ENCODE peak calls at places on chromosomes 3 and 15, in four cellular contexts. G, L, Y and U are unnamed samples.

GRCh38 chr3:17810759-17811158 is 68.3 kb upstream of the TBC1D5 start:
- DNase-seq in G (no peak), L (no peak), Y (peak), U (no peak)

GRCh38 chr15:41872166-41872747 is 21.6 kb downstream of the SPTBN5 start:
- DNase-seq in G (no peak), L (no peak), Y (no peak), U (no peak)

GRCh38 chr15:84741151-84741550 is 7.2 kb upstream of the ZNF592 start:
- DNase-seq in G (no peak), L (no peak), Y (no peak), U (no peak)

GRCh38 chr15:39195988-39196486 is 384.8 kb upstream of the THBS1 start:
- DNase-seq in G (no peak), L (no peak), Y (no peak), U (peak)

GRCh38 chr15:78763111-78763795 is 48.0 kb downstream of the ADAMTS7 start:
- DNase-seq in G (no peak), L (no peak), Y (no peak), U (no peak)

GRCh38 chr15:62306851-62307504 is 141.9 kb upstream of the C2CD4B start:
- DNase-seq in G (peak), L (peak), Y (peak), U (peak)

GRCh38 chr3:32046102-32046501 is 60.3 kb upstream of the GPD1L start:
- DNase-seq in G (no peak), L (no peak), Y (no peak), U (no peak)

GRCh38 chr3:18071833-18072232 is 329.4 kb upstream of the TBC1D5 start:
- DNase-seq in G (no peak), L (no peak), Y (no peak), U (no peak)

GRCh38 chr3:184540777-184541681 is 20.6 kb upstream of the EPHB3 start:
- DNase-seq in G (peak), L (peak), Y (peak), U (peak)

GRCh38 chr15:63212050-63212973 is 22.9 kb downstream of the RAB8B start:
- DNase-seq in G (no peak), L (no peak), Y (peak), U (no peak)

GRCh38 chr15:74228723-74229081 is 7.4 kb upstream of the CCDC33 start:
- DNase-seq in G (no peak), L (no peak), Y (no peak), U (no peak)

GRCh38 chr3:71103430-71103881 is 480.1 kb downstream of the FOXP1 start:
- DNase-seq in G (peak), L (peak), Y (no peak), U (no peak)

GRCh38 chr3:114646521-114646920 is 352.7 kb downstream of the TIGIT start:
- DNase-seq in G (no peak), L (no peak), Y (no peak), U (no peak)

GRCh38 chr3:149487598-149488197 is 13.2 kb downstream of the TM4SF4 start:
- DNase-seq in G (no peak), L (no peak), Y (peak), U (no peak)

GRCh38 chr3:46829699-46830208 is 33.5 kb downstream of the MYL3 start:
- DNase-seq in G (no peak), L (no peak), Y (no peak), U (no peak)

GRCh38 chr3:129665024-129665768 is 58.7 kb upstream of the PLXND1 start:
- DNase-seq in G (no peak), L (no peak), Y (no peak), U (peak)

GRCh38 chr3:23697416-23697815 is 108.3 kb upstream of the UBE2E1 start:
- DNase-seq in G (no peak), L (no peak), Y (no peak), U (no peak)

GRCh38 chr3:183818706-183819624 is 6.4 kb downstream of the MAP6D1 start:
- DNase-seq in G (no peak), L (no peak), Y (no peak), U (no peak)

GRCh38 chr3:142850395-142851023 is 38.4 kb downstream of the PCOLCE2 start:
- DNase-seq in G (peak), L (peak), Y (peak), U (peak)

GRCh38 chr15:59751552-59752413 is 62.7 kb upstream of the BNIP2 start:
- DNase-seq in G (no peak), L (no peak), Y (no peak), U (no peak)

GRCh38 chr15:69253156-69253555 is 45.6 kb upstream of the PAQR5 start:
- DNase-seq in G (no peak), L (peak), Y (no peak), U (peak)

GRCh38 chr3:55330355-55330754 is 156.8 kb downstream of the WNT5A start:
- DNase-seq in G (no peak), L (no peak), Y (no peak), U (peak)

GRCh38 chr3:123791417-123791816 is 92.7 kb downstream of the MYLK start:
- DNase-seq in G (no peak), L (no peak), Y (no peak), U (no peak)

GRCh38 chr3:101379695-101380376 is 59.5 kb upstream of the IMPG2 start:
- DNase-seq in G (no peak), L (no peak), Y (no peak), U (no peak)

GRCh38 chr15:43412096-43412495 is 41.2 kb downstream of the TUBGCP4 start:
- DNase-seq in G (no peak), L (no peak), Y (no peak), U (no peak)

GRCh38 chr3:56724580-56725142 is 41.6 kb upstream of the TASOR start:
- DNase-seq in G (no peak), L (no peak), Y (no peak), U (no peak)

GRCh38 chr3:39209329-39209970 is 17.1 kb upstream of the XIRP1 start:
- DNase-seq in G (no peak), L (no peak), Y (no peak), U (no peak)

GRCh38 chr15:86162172-86162591 is 82.5 kb downstream of the AGBL1 start:
- DNase-seq in G (no peak), L (no peak), Y (no peak), U (no peak)

GRCh38 chr3:71710906-71711494 is 14.2 kb downstream of the EIF4E3 start:
- DNase-seq in G (no peak), L (no peak), Y (peak), U (peak)

GRCh38 chr3:140771030-140771677 is 93.3 kb downstream of the TRIM42 start:
- DNase-seq in G (no peak), L (no peak), Y (no peak), U (no peak)

GRCh38 chr3:128698211-128699011 is 27.6 kb upstream of the RAB7A start:
- DNase-seq in G (peak), L (peak), Y (no peak), U (no peak)

GRCh38 chr3:46901591-46902187 is 24.2 kb downstream of the PTH1R start:
- DNase-seq in G (no peak), L (no peak), Y (no peak), U (no peak)

GRCh38 chr3:48656061-48656840 is 6.4 kb downstream of the CELSR3 start:
- DNase-seq in G (peak), L (peak), Y (no peak), U (no peak)

GRCh38 chr15:90154861-90155626 is 46.1 kb upstream of the SEMA4B start:
- DNase-seq in G (no peak), L (peak), Y (no peak), U (no peak)

GRCh38 chr3:195241592-195242355 is 29.2 kb downstream of the XXYLT1 start:
- DNase-seq in G (no peak), L (no peak), Y (no peak), U (no peak)

GRCh38 chr3:58151637-58152036 is 59.1 kb downstream of the DNASE1L3 start:
- DNase-seq in G (no peak), L (no peak), Y (no peak), U (no peak)

GRCh38 chr3:108102420-108103039 is 11.7 kb upstream of the CD47 start:
- DNase-seq in G (no peak), L (no peak), Y (no peak), U (no peak)

GRCh38 chr3:190513409-190514162 is at the start of gene IL1RAP:
- DNase-seq in G (peak), L (peak), Y (peak), U (peak)
- TF ChIP-seq POLR2A in G (no peak), L (peak), Y (no peak), U (peak)

GRCh38 chr15:50260969-50261496 is 4.5 kb downstream of the HDC start:
- DNase-seq in G (no peak), L (no peak), Y (peak), U (no peak)

GRCh38 chr15:50261979-50262378 is 3.5 kb downstream of the HDC start:
- DNase-seq in G (no peak), L (no peak), Y (peak), U (no peak)

GRCh38 chr15:50257206-50257735 is 8.3 kb downstream of the HDC start:
- DNase-seq in G (no peak), L (no peak), Y (no peak), U (no peak)

GRCh38 chr15:50257924-50258323 is 7.6 kb downstream of the HDC start:
- DNase-seq in G (no peak), L (no peak), Y (no peak), U (no peak)

DNA sequence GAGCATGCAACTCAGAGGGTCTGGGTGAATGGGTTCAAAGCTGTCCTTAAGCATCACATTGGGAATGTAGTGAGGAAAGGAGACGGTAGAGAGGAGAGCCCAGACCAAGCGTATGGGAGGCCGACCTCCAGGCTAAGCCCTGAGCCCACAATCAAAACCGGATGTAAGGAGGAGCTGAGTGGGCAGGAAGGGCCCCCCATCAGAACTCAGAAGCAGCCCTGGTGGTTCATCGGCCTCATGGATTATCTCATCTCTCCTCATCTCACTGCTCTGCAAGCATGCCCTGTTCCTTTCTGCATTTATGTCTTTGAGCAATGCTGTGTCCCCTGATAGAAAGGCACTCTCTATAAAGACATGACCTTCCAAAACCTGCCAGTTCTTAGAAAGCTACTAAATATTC is 6.2 kb downstream of the HDC start:
- DNase-seq in G (no peak), L (no peak), Y (no peak), U (no peak)
- TF ChIP-seq POLR2A in G (no peak), L (no peak), Y (no peak), U (no peak)

DNA sequence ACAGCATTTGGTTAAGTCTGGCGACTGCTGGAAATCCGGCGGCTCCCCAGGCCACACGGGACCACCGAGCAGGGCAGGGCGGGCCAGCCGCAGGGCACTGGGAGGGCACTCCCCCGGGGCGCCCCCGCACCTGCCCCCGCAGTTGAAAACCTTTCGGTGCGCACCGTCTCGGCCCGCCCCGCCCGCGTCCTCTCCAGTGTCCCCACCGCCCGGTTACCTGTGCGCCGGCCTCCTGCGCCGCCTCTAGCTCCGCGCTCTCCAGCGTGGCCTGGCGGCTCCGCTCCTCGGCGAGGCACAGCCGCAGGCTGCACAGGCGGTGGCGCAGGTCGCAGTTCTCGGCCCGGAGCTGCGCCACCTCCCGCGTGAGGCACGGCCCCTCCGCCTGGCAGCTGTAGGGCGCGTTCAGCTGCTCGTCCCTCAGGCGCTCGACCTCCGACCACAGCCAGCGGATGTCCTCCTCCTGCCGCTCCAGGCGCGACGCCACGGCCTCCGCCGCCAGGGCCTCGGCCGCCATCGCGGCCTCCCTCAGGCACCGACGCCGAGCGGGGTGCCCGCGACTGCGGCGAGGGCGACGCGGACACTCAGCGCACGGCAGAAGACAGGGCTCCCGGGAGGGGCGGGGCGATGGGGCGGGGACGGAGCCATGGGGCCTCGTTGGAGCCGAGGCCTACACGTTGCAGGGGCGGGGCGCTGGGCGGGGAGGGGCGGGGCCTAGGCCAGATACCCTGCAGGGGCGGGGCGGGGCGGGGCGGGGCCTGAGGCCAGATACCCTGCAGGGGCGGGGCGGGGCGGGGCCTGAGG is at the start of gene TARS3:
- DNase-seq in G (peak), L (peak), Y (peak), U (peak)
- TF ChIP-seq POLR2A in G (no peak), L (peak), Y (peak), U (peak)

DNA sequence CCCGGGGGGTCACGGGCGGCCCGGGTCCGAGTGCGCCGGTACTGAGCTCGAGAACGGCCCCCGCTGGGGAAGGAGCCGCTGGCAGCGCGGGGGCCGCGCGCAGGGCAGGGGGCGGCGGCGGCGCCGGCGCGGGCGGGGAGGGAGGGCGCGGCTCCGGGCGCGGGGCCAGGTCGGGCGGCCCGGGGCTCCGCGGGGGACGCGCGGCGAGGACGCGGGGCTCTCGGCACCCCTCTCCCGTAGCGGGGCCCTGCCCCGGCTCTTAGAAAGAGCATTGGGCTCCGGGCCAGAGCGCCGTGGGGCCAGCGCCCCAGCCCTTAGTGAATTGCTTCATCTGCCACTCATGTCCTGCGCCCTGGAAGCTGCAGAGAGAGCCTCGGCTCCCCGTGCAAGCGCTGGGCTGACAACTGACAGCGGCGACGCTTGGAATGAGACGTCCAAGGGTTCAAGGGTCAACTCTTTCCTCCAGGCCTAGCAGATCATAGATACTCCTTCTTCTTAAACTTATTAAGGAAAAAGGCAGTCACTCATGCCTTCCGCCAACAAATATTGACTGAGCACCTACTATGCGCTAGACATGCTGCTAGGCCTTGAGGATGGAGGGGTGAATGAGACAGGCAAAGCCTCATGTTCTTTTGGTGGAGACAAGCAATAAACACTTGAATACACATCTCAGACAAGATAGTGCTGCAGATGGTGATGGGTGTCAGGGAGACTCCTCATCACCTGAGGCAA is 140.8 kb downstream of the SMAD6 start:
- DNase-seq in G (peak), L (peak), Y (peak), U (peak)
- TF ChIP-seq POLR2A in G (no peak), L (no peak), Y (no peak), U (no peak)

GRCh38 chr15:40693904-40694705 is 869 bp upstream of the RAD51 start:
- DNase-seq in G (no peak), L (no peak), Y (no peak), U (no peak)
- TF ChIP-seq POLR2A in G (no peak), L (no peak), Y (no peak), U (no peak)

DNA sequence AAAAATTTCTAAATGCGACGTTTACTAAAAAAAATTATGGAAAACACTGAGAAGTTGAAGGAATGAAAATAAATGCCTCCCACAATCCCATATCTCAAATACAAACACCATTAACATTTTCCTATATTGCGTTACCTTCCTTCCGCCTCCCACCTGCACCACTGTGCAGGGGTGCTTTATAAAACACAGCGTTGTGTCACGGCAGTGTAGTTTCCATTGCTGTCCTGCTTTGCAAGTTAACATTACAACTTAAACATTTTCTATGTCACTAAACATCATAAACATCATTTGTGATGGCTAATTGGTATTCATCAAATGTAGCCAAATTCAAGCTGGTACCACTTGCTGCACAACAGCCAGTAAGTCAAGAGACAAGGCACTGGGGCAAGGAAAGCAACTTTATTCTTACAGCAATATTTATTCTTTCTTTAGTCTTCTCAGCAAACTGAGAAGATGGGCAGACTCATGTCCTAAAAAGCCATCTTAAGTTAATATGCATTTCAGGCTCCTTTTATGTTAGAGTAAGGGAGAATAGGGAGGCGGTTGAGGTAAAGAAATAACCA is 12.3 kb upstream of the FETUB start:
- DNase-seq in G (no peak), L (no peak), Y (no peak), U (no peak)
- TF ChIP-seq POLR2A in G (no peak), L (no peak), Y (no peak), U (no peak)

GRCh38 chr15:48595988-48596387 is 49.5 kb downstream of the FBN1 start:
- DNase-seq in G (no peak), L (no peak), Y (no peak), U (no peak)
- TF ChIP-seq POLR2A in G (no peak), L (no peak), Y (no peak), U (no peak)